ENCODE peak calls at places on chromosomes 2 and 18, in six cellular contexts. P is right lobe of liver, U is psoas muscle, N is brain microvascular endothelial cell, B is neural progenitor cell, H is H1. O is an unnamed sample. For H3K27me3, the result is how much of the 10 kb centered on the place peaks cover.

GRCh38 chr18:77899972-77900754 is 650.5 kb downstream of the GALR1 start:
- DNase-seq in N (peak), U (no peak), B (peak), H (no peak), P (no peak), O (peak)

GRCh38 chr2:227106845-227107759 is 56.9 kb downstream of the COL4A4 start:
- DNase-seq in P (no peak), B (peak), H (peak), U (no peak), N (peak), O (peak)

GRCh38 chr2:108139521-108139920 is 100.2 kb upstream of the SULT1C3 start:
- DNase-seq in P (no peak), U (no peak), H (no peak), B (peak), N (no peak), O (peak)

GRCh38 chr2:33086400-33087015 is 139.8 kb downstream of the LTBP1 start:
- DNase-seq in B (no peak), N (peak), H (no peak), P (no peak), U (no peak), O (peak)

GRCh38 chr18:48073231-48073930 is 142.9 kb upstream of the SMAD2 start:
- DNase-seq in N (no peak), H (no peak), P (no peak), U (peak), B (peak), O (no peak)

GRCh38 chr18:74225193-74225840 is 66.4 kb downstream of the CYB5A start:
- DNase-seq in B (no peak), P (no peak), H (no peak), U (no peak), N (peak), O (no peak)

GRCh38 chr18:37564796-37565137 is 831 bp downstream of the CELF4 start:
- DNase-seq in N (peak), U (peak), B (peak), H (no peak), P (no peak), O (peak)

GRCh38 chr2:102446936-102447335 is 24.0 kb downstream of the IL18RAP start:
- DNase-seq in P (no peak), U (no peak), B (no peak), H (no peak), N (no peak), O (no peak)

GRCh38 chr2:237223208-237223861 is 137.6 kb downstream of the COPS8 start:
- DNase-seq in U (peak), B (no peak), H (no peak), P (no peak), N (peak), O (peak)

GRCh38 chr2:88247531-88247930 is 77.4 kb downstream of the THNSL2 start:
- DNase-seq in N (no peak), B (no peak), U (no peak), H (no peak), P (no peak), O (no peak)

GRCh38 chr18:69817335-69817935 is 130.2 kb downstream of the CD226 start:
- DNase-seq in N (peak), P (no peak), H (no peak), B (no peak), U (no peak), O (no peak)

GRCh38 chr2:12931211-12931844 is 214.6 kb downstream of the TRIB2 start:
- DNase-seq in U (no peak), P (no peak), N (no peak), B (peak), H (no peak), O (peak)

GRCh38 chr2:30481323-30481800 is 34.3 kb downstream of the LCLAT1 start:
- DNase-seq in B (no peak), N (no peak), P (no peak), H (no peak), U (peak), O (no peak)

GRCh38 chr2:165203689-165204559 is at the start of gene SCN3A:
- DNase-seq in P (no peak), N (peak), U (no peak), H (no peak), B (peak), O (peak)

GRCh38 chr18:23191952-23192662 is 56.8 kb downstream of the CABLES1 start:
- DNase-seq in N (peak), B (no peak), P (peak), U (peak), H (no peak), O (peak)

GRCh38 chr2:26562811-26563645 is 78.1 kb downstream of the CIB4 start:
- DNase-seq in B (no peak), N (no peak), U (no peak), H (no peak), P (no peak), O (peak)

GRCh38 chr18:73861771-73862170 is 285.9 kb downstream of the FBXO15 start:
- DNase-seq in U (no peak), B (no peak), H (no peak), N (no peak), P (no peak), O (no peak)

GRCh38 chr2:135792401-135793152 is 44.4 kb downstream of the LCT start:
- DNase-seq in P (peak), N (no peak), H (no peak), B (no peak), U (no peak), O (no peak)

GRCh38 chr2:41933585-41934322 is 114.1 kb upstream of the PKDCC start:
- DNase-seq in H (no peak), B (no peak), N (peak), U (no peak), P (no peak), O (peak)

GRCh38 chr18:47287911-47288635 is 36.6 kb upstream of the SKOR2 start:
- DNase-seq in P (no peak), N (no peak), H (no peak), B (no peak), U (no peak), O (no peak)

GRCh38 chr18:32302806-32303205 is 113.0 kb downstream of the MEP1B start:
- DNase-seq in H (no peak), U (no peak), N (no peak), B (no peak), P (no peak), O (no peak)

GRCh38 chr2:113822087-113822805 is 65.8 kb upstream of the SLC35F5 start:
- DNase-seq in H (no peak), N (no peak), P (no peak), B (no peak), U (no peak), O (no peak)

GRCh38 chr2:25347846-25348245 is 6.1 kb upstream of the DNMT3A start:
- DNase-seq in U (no peak), H (no peak), N (no peak), P (no peak), B (peak), O (no peak)

GRCh38 chr18:48640566-48641270 is 101.9 kb downstream of the CTIF start:
- DNase-seq in B (no peak), U (no peak), P (no peak), H (no peak), N (peak), O (no peak)

GRCh38 chr18:50469380-50469781 is 90.5 kb upstream of the MAPK4 start:
- DNase-seq in B (no peak), H (no peak), N (no peak), P (peak), U (peak), O (no peak)

GRCh38 chr2:25672500-25673169 is 742 bp downstream of the DTNB start:
- DNase-seq in U (peak), P (peak), N (no peak), H (no peak), B (peak), O (peak)

GRCh38 chr2:201152999-201153398 is 29.9 kb upstream of the CASP10 start:
- DNase-seq in U (no peak), B (no peak), P (no peak), N (no peak), H (no peak), O (no peak)

GRCh38 chr2:43343573-43344304 is 117.3 kb upstream of the ZFP36L2 start:
- DNase-seq in P (peak), B (no peak), N (peak), H (no peak), U (peak), O (peak)

GRCh38 chr2:57842531-57842930 is 204.1 kb upstream of the VRK2 start:
- DNase-seq in P (no peak), H (no peak), U (no peak), B (no peak), N (no peak), O (no peak)

GRCh38 chr2:60446413-60447358 is 106.8 kb downstream of the BCL11A start:
- DNase-seq in U (no peak), H (no peak), N (no peak), P (no peak), B (no peak), O (peak)

GRCh38 chr18:77132369-77133050 is at the start of gene MBP:
- DNase-seq in B (peak), H (no peak), P (peak), U (peak), N (no peak), O (no peak)

GRCh38 chr2:229610359-229610758 is 104.0 kb downstream of the DNER start:
- DNase-seq in P (no peak), N (peak), B (no peak), U (no peak), H (no peak), O (no peak)

GRCh38 chr2:54604771-54605350 is 118.6 kb upstream of the EML6 start:
- DNase-seq in P (no peak), B (peak), U (no peak), N (no peak), H (no peak), O (no peak)

GRCh38 chr2:238290079-238290478 is 1.7 kb upstream of the PER2 start:
- DNase-seq in H (no peak), U (peak), B (peak), N (no peak), P (peak), O (peak)

GRCh38 chr2:23506460-23507266 is 121.7 kb downstream of the KLHL29 start:
- DNase-seq in U (peak), N (no peak), B (no peak), H (no peak), P (peak), O (no peak)

GRCh38 chr18:58844871-58845270 is 19.8 kb upstream of the ZNF532 start:
- DNase-seq in U (no peak), N (no peak), P (no peak), B (no peak), H (no peak), O (no peak)

GRCh38 chr2:239271471-239272255 is 129.2 kb downstream of the HDAC4 start:
- DNase-seq in B (no peak), P (peak), N (no peak), U (no peak), H (no peak), O (no peak)

GRCh38 chr2:43201497-43201896 is 24.9 kb downstream of the ZFP36L2 start:
- DNase-seq in B (no peak), P (no peak), H (no peak), U (no peak), N (no peak), O (no peak)

GRCh38 chr2:178819992-178820391 is 12.8 kb upstream of the TTN start:
- DNase-seq in B (no peak), N (peak), H (no peak), P (no peak), U (no peak), O (no peak)

GRCh38 chr2:62151306-62151638 is 44.6 kb upstream of the B3GNT2 start:
- DNase-seq in N (no peak), B (no peak), H (no peak), U (no peak), P (no peak), O (no peak)

GRCh38 chr2:219353129-219353528 is 20.6 kb upstream of the RESP18 start:
- DNase-seq in H (no peak), U (no peak), N (no peak), P (no peak), B (no peak), O (no peak)
- H3K27me3 ChIP-seq in H (under half), U (under half), N (under half), P (under half), B (half or more), O (under half)

DNA sequence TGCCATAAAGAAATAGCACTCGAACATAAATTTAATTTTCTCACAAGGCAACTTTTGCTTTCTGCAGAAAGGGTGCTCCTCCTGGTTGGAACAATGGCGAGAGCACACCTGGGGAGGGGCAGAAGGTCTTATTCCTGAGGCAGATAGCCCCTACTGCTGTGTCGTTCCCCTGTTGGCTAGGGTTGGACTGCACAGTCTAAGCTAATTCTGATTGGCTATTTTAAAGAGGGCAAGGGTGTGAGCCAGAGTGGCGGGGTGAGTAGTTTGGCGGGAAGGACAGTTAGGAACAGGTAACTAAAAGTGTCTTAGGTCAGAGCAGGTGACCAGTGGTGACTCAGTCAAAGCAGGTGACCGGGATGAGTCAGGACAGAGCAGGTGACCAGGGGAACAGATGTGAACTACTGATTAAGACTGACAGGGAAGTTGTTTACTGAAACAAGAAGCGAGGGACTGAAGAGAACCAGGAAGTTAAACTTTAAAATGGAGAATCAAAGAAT is 49.7 kb upstream of the AGAP1 start:
- DNase-seq in B (no peak), U (no peak), P (no peak), N (no peak), H (no peak), O (no peak)
- H3K27ac ChIP-seq in B (no peak), U (no peak), P (no peak), N (no peak), H (no peak), O (no peak)

GRCh38 chr2:71417300-71418202 is 35.8 kb upstream of the DYSF start:
- DNase-seq in H (no peak), N (no peak), B (peak), U (no peak), P (no peak), O (no peak)
- H3K4me3 ChIP-seq in H (peak), N (peak), B (peak), U (no peak), P (peak), O (no peak)

GRCh38 chr2:100104718-100105677 is 37.4 kb downstream of the AFF3 start:
- DNase-seq in P (no peak), B (peak), N (no peak), H (no peak), U (peak), O (no peak)
- H3K27me3 ChIP-seq in P (under half), B (half or more), N (under half), H (under half), U (under half), O (under half)

GRCh38 chr2:20567926-20568179 is 83.0 kb downstream of the HS1BP3 start:
- DNase-seq in P (no peak), U (no peak), H (no peak), B (no peak), N (no peak), O (no peak)
- H3K27ac ChIP-seq in P (no peak), U (no peak), H (no peak), B (no peak), N (no peak), O (peak)

O was measured in SJCRH30.